ENCODE peak calls at places on chromosomes 6 and 20, in seven cellular contexts. Q is progenitor cell of endocrine pancreas, M is cardiac fibroblast, W is heart right ventricle, N is endothelial cell of umbilical vein, Y is tibial nerve, H is natural killer cell. U is an unnamed sample.

GRCh38 chr6:81748946-81749345 is 3.5 kb downstream of the TENT5A start:
- DNase-seq in W (no peak), M (peak; percentile 31), Q (no peak), Y (no peak), H (no peak), N (peak; percentile 16), U (no peak)

GRCh38 chr6:41975276-41975675 is 33.7 kb upstream of the CCND3 start:
- DNase-seq in N (no peak), Y (no peak), Q (no peak), W (no peak), M (no peak), H (no peak), U (no peak)

GRCh38 chr20:22775671-22776139 is 191.3 kb upstream of the FOXA2 start:
- DNase-seq in H (no peak), Y (no peak), Q (no peak), M (peak; percentile 68), N (peak; percentile 6), W (no peak), U (no peak)

GRCh38 chr6:151806757-151807512 is 547 bp upstream of the ESR1 start:
- DNase-seq in M (peak; percentile 9), N (no peak), Q (no peak), H (no peak), Y (no peak), W (no peak), U (no peak)

GRCh38 chr20:31691646-31692275 is 30.9 kb downstream of the BCL2L1 start:
- DNase-seq in W (no peak), Q (no peak), Y (no peak), H (no peak), N (no peak), M (no peak), U (no peak)

GRCh38 chr6:157715766-157716171 is 107.3 kb upstream of the SNX9 start:
- DNase-seq in H (no peak), Y (peak; percentile 66), M (peak; percentile 98), N (no peak), W (peak; percentile 67), Q (no peak), U (no peak)

GRCh38 chr6:35034411-35035171 is 106.5 kb downstream of the TCP11 start:
- DNase-seq in W (peak; percentile 67), Y (no peak), Q (no peak), N (peak; percentile 88), H (no peak), M (no peak), U (peak; percentile 77)

GRCh38 chr6:15316754-15317153 is 70.9 kb downstream of the JARID2 start:
- DNase-seq in Q (no peak), W (no peak), Y (no peak), M (no peak), H (no peak), N (no peak), U (no peak)

GRCh38 chr20:23129256-23129655 is 43.1 kb upstream of the CD93 start:
- DNase-seq in H (no peak), N (no peak), M (peak; percentile 44), Q (no peak), Y (no peak), W (no peak), U (peak; percentile 25)

GRCh38 chr6:28856617-28857000 is 67.2 kb downstream of the TRIM27 start:
- DNase-seq in W (no peak), Q (no peak), M (no peak), N (no peak), Y (no peak), H (no peak), U (no peak)

GRCh38 chr20:38931984-38932383 is 5.8 kb downstream of the FAM83D start:
- DNase-seq in Q (no peak), M (no peak), Y (no peak), H (no peak), N (no peak), W (no peak), U (no peak)

GRCh38 chr6:100176321-100176950 is 182.4 kb upstream of the MCHR2 start:
- DNase-seq in M (peak; percentile 69), H (no peak), N (peak; percentile 54), W (no peak), Q (no peak), Y (no peak), U (no peak)

GRCh38 chr6:149890629-149891045 is 7.3 kb downstream of the RAET1E start:
- DNase-seq in M (peak; percentile 18), N (no peak), Q (no peak), W (no peak), H (no peak), Y (no peak), U (no peak)

GRCh38 chr20:41499961-41500725 is 118.0 kb downstream of the CHD6 start:
- DNase-seq in H (no peak), N (no peak), M (no peak), Y (no peak), W (no peak), Q (no peak), U (no peak)

GRCh38 chr20:47922280-47922675 is 137.0 kb upstream of the SULF2 start:
- DNase-seq in W (no peak), H (no peak), M (peak; percentile 56), N (no peak), Y (no peak), Q (no peak), U (no peak)

GRCh38 chr6:158213925-158214674 is 46.0 kb downstream of the GTF2H5 start:
- DNase-seq in Y (no peak), N (peak; percentile 80), M (peak; percentile 90), Q (peak; percentile 21), H (no peak), W (peak; percentile 56), U (no peak)

GRCh38 chr6:35686873-35687557 is 1.7 kb downstream of the FKBP5 start:
- DNase-seq in Q (no peak), M (no peak), H (no peak), N (no peak), Y (no peak), W (no peak), U (no peak)

GRCh38 chr6:166342293-166343156 is at the start of gene SFT2D1:
- DNase-seq in H (peak; percentile 90), Q (peak; percentile 66), Y (peak; percentile 67), N (peak; percentile 89), W (peak; percentile 92), M (peak; percentile 92), U (peak; percentile 92)

GRCh38 chr6:118717106-118717505 is 65.7 kb upstream of the CEP85L start:
- DNase-seq in M (no peak), Q (no peak), W (no peak), H (no peak), N (no peak), Y (no peak), U (no peak)
- TF ChIP-seq CTCF in M (no peak), Q (no peak), W (no peak), H (no peak), N (no peak), Y (no peak), U (no peak)

GRCh38 chr6:52207066-52207465 is 20.9 kb downstream of the IL17A start:
- DNase-seq in Y (no peak), M (no peak), N (no peak), Q (no peak), H (no peak), W (no peak), U (no peak)
- TF ChIP-seq CTCF in Y (no peak), M (no peak), N (no peak), Q (no peak), H (no peak), W (no peak), U (no peak)

GRCh38 chr6:33321227-33321626 is 3.7 kb upstream of the ZBTB22 start:
- DNase-seq in W (no peak), H (no peak), Y (no peak), Q (no peak), N (no peak), M (no peak), U (no peak)
- TF ChIP-seq CTCF in W (no peak), H (no peak), Y (no peak), Q (no peak), N (no peak), M (no peak), U (no peak)

GRCh38 chr6:70841115-70841514 is 115.7 kb downstream of the B3GAT2 start:
- DNase-seq in Q (no peak), H (no peak), Y (no peak), M (no peak), N (no peak), W (no peak), U (no peak)
- TF ChIP-seq CTCF in Q (no peak), H (no peak), Y (no peak), M (no peak), N (no peak), W (no peak), U (no peak)

DNA sequence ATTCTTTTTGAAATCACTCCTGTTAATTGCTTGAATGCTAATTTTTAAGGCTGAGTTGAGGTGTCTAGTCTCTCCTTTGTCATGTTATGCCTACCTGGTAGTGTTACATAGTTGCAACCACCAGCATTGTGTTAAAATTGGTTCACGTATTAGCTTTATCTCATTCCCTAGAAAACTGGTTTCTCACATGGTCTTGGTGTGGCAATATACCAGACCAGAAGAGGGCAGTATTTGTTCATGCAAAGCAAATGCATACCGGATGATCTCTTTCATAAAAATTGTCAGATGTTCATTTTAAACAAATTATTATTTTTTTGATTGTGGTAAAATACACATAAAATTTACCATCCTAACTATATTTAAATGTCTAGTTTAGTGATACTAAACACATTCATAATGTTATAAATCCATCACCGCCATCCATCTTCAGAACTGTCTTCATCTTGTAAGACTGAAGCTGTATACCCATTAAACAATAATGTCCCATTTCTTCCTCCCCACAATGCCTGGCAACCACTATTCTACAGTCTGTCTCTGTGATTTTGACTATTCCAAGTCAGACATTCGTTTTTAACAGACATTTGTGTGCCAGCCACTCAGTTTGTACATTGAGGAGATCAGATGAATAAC is 92.8 kb downstream of the ATRN start:
- DNase-seq in H (no peak), Q (no peak), W (no peak), N (peak; percentile 58), Y (no peak), M (peak; percentile 72), U (no peak)
- TF ChIP-seq CTCF in H (peak; percentile 67), Q (peak; percentile 71), W (peak; percentile 67), N (peak; percentile 48), Y (peak; percentile 38), M (peak; percentile 74), U (peak; percentile 89)

GRCh38 chr20:62415354-62416111 is 8.4 kb upstream of the CABLES2 start:
- DNase-seq in N (no peak), H (no peak), W (no peak), Q (no peak), Y (no peak), M (no peak), U (no peak)

GRCh38 chr20:62413025-62413580 is 6.0 kb upstream of the CABLES2 start:
- DNase-seq in Y (no peak), Q (no peak), N (no peak), W (no peak), M (no peak), H (no peak), U (no peak)

GRCh38 chr20:62412194-62413024 is 5.3 kb upstream of the CABLES2 start:
- DNase-seq in M (no peak), W (no peak), Y (no peak), Q (no peak), N (no peak), H (no peak), U (no peak)

GRCh38 chr20:62411479-62412193 is 4.6 kb upstream of the CABLES2 start:
- DNase-seq in N (no peak), W (no peak), Y (no peak), H (no peak), Q (no peak), M (no peak), U (no peak)

GRCh38 chr20:62413896-62414481 is 6.9 kb upstream of the CABLES2 start:
- DNase-seq in Y (no peak), N (no peak), H (no peak), W (no peak), M (no peak), Q (no peak), U (no peak)
- TF ChIP-seq CTCF in Y (no peak), N (peak; percentile 35), H (no peak), W (no peak), M (peak; percentile 10), Q (no peak), U (no peak)